ENCODE peak calls at places on chromosome 13, in ten cellular contexts. B, M, O, I, G, Y, P, X, D and E are unnamed samples.

GRCh38 chr13:26686285-26686684 is 74.3 kb downstream of the GPR12 start:
- DNase-seq in O (no peak), P (no peak), X (no peak), I (no peak), Y (no peak), B (no peak), G (no peak), D (no peak), M (no peak), E (no peak)

GRCh38 chr13:99314640-99315176 is 7.5 kb upstream of the GPR183 start:
- DNase-seq in G (peak), P (peak), B (no peak), I (no peak), X (no peak), O (no peak), D (no peak), Y (no peak), M (no peak), E (no peak)

GRCh38 chr13:108777421-108778420 is 148.3 kb downstream of the MYO16 start:
- DNase-seq in D (peak), M (no peak), X (no peak), P (no peak), I (no peak), B (no peak), Y (no peak), G (no peak), O (no peak), E (no peak)

GRCh38 chr13:113759525-113760137 is 605 bp downstream of the TMEM255B start:
- DNase-seq in B (peak), P (peak), M (peak), X (no peak), O (no peak), D (no peak), G (no peak), I (peak), Y (peak), E (no peak)

GRCh38 chr13:21909331-21909730 is 238.5 kb downstream of the FGF9 start:
- DNase-seq in D (no peak), G (no peak), I (no peak), B (no peak), O (no peak), M (no peak), Y (no peak), X (no peak), P (no peak), E (no peak)

GRCh38 chr13:40251343-40252032 is 415.0 kb downstream of the FOXO1 start:
- DNase-seq in D (no peak), Y (no peak), M (no peak), P (peak), B (no peak), O (no peak), I (no peak), G (no peak), X (no peak), E (no peak)

GRCh38 chr13:80341771-80342271 is 895 bp upstream of the SPRY2 start:
- DNase-seq in G (no peak), I (peak), Y (peak), X (no peak), O (no peak), P (peak), D (no peak), M (peak), B (peak), E (peak)

GRCh38 chr13:85586856-85587255 is 212.4 kb downstream of the SLITRK6 start:
- DNase-seq in B (no peak), X (no peak), G (no peak), Y (no peak), P (no peak), O (no peak), M (no peak), I (no peak), D (no peak), E (no peak)

GRCh38 chr13:36131931-36132297 is 732 bp upstream of the DCLK1 start:
- DNase-seq in O (no peak), P (peak), X (peak), Y (peak), I (peak), D (peak), M (peak), G (no peak), B (peak), E (no peak)

GRCh38 chr13:85379991-85380390 is 419.2 kb downstream of the SLITRK6 start:
- DNase-seq in M (no peak), D (no peak), O (no peak), I (no peak), Y (no peak), X (no peak), P (no peak), G (no peak), B (no peak), E (no peak)

GRCh38 chr13:20102776-20103175 is 58.1 kb downstream of the GJA3 start:
- DNase-seq in B (no peak), M (no peak), G (no peak), D (no peak), P (no peak), I (no peak), Y (no peak), O (no peak), X (no peak), E (no peak)

GRCh38 chr13:23440821-23441608 is 7.5 kb upstream of the SACS start:
- DNase-seq in G (no peak), D (no peak), X (no peak), I (peak), O (no peak), B (peak), Y (no peak), M (peak), P (no peak), E (no peak)

GRCh38 chr13:83211301-83211700 is 671.0 kb downstream of the SLITRK1 start:
- DNase-seq in D (peak), X (no peak), O (no peak), I (no peak), Y (no peak), P (no peak), B (no peak), G (no peak), M (no peak), E (no peak)

GRCh38 chr13:91238036-91238435 is 109.5 kb upstream of the MIR17HG start:
- DNase-seq in D (no peak), P (no peak), X (no peak), M (no peak), O (no peak), Y (no peak), B (no peak), I (no peak), G (no peak), E (no peak)

GRCh38 chr13:56349866-56350265 is 790.9 kb upstream of the PRR20A start:
- DNase-seq in M (no peak), O (no peak), P (no peak), I (no peak), D (no peak), G (no peak), Y (no peak), X (no peak), B (no peak), E (no peak)

GRCh38 chr13:43301341-43301969 is 278.1 kb downstream of the DNAJC15 start:
- DNase-seq in G (no peak), X (no peak), O (no peak), M (no peak), I (no peak), D (no peak), Y (no peak), B (no peak), P (no peak), E (no peak)

GRCh38 chr13:68099616-68100015 is 869.5 kb upstream of the PCDH9 start:
- DNase-seq in P (peak), G (no peak), B (no peak), O (no peak), X (no peak), M (no peak), Y (no peak), D (peak), I (no peak), E (no peak)

GRCh38 chr13:67076378-67076777 is 153.8 kb downstream of the PCDH9 start:
- DNase-seq in D (no peak), P (no peak), Y (no peak), M (no peak), I (no peak), G (no peak), X (no peak), O (no peak), B (no peak), E (no peak)

GRCh38 chr13:113625965-113626661 is 31.9 kb downstream of the ATP4B start:
- DNase-seq in B (no peak), M (no peak), O (no peak), D (peak), P (peak), I (no peak), Y (no peak), G (no peak), X (no peak), E (no peak)

GRCh38 chr13:33107403-33107760 is 91.2 kb downstream of the KL start:
- DNase-seq in M (no peak), X (no peak), Y (no peak), I (no peak), B (no peak), P (no peak), G (no peak), D (no peak), O (no peak), E (no peak)

GRCh38 chr13:33838567-33839131 is 20.7 kb downstream of the RFC3 start:
- DNase-seq in X (no peak), D (no peak), B (no peak), M (no peak), I (no peak), G (no peak), P (peak), O (no peak), Y (no peak), E (no peak)

GRCh38 chr13:114071441-114071840 is 61.0 kb downstream of the RASA3 start:
- DNase-seq in D (no peak), B (no peak), I (no peak), O (no peak), G (no peak), X (peak), Y (peak), P (no peak), M (no peak), E (no peak)

GRCh38 chr13:112840472-112841302 is 128.3 kb upstream of the MCF2L start:
- DNase-seq in O (no peak), G (no peak), I (no peak), M (no peak), X (no peak), P (no peak), Y (peak), D (no peak), B (no peak), E (no peak)

GRCh38 chr13:113092776-113093579 is 12.6 kb upstream of the F7 start:
- DNase-seq in D (no peak), Y (peak), I (no peak), B (no peak), X (no peak), G (no peak), M (no peak), P (no peak), O (no peak), E (no peak)

GRCh38 chr13:113584205-113584869 is at the start of gene TFDP1:
- DNase-seq in D (peak), P (peak), M (peak), O (peak), G (peak), I (peak), X (no peak), Y (peak), B (peak), E (peak)

GRCh38 chr13:97234742-97235141 is 12.6 kb downstream of the MBNL2 start:
- DNase-seq in D (no peak), P (no peak), B (no peak), G (no peak), M (no peak), O (no peak), Y (peak), I (no peak), X (no peak), E (no peak)

GRCh38 chr13:50914848-50915247 is 5.3 kb downstream of the RNASEH2B start:
- DNase-seq in O (no peak), P (peak), D (no peak), M (no peak), B (no peak), Y (no peak), X (no peak), G (no peak), I (no peak), E (no peak)

GRCh38 chr13:39875583-39875982 is 220.1 kb downstream of the COG6 start:
- DNase-seq in X (no peak), O (no peak), Y (no peak), I (no peak), D (no peak), P (no peak), G (no peak), B (no peak), M (no peak), E (no peak)

GRCh38 chr13:40442191-40442590 is 224.2 kb downstream of the FOXO1 start:
- DNase-seq in O (no peak), M (peak), Y (no peak), I (no peak), X (no peak), D (no peak), P (peak), G (no peak), B (no peak), E (no peak)

GRCh38 chr13:109479991-109480696 is 306.2 kb downstream of the IRS2 start:
- DNase-seq in D (no peak), P (peak), B (no peak), I (no peak), G (no peak), X (no peak), O (no peak), Y (no peak), M (no peak), E (no peak)

GRCh38 chr13:25372275-25373081 is 704 bp downstream of the ATP8A2 start:
- DNase-seq in B (no peak), Y (no peak), D (no peak), O (no peak), G (peak), M (no peak), I (no peak), P (no peak), X (no peak), E (no peak)

GRCh38 chr13:25377244-25377962 is 5.6 kb downstream of the ATP8A2 start:
- DNase-seq in M (no peak), X (no peak), P (no peak), D (no peak), Y (no peak), B (no peak), G (no peak), I (no peak), O (no peak), E (no peak)

GRCh38 chr13:25371608-25372274 is at the start of gene ATP8A2:
- DNase-seq in M (no peak), B (no peak), Y (no peak), X (no peak), P (no peak), G (peak), D (no peak), O (no peak), I (no peak), E (no peak)

GRCh38 chr13:25378528-25378927 is 6.8 kb downstream of the ATP8A2 start:
- DNase-seq in M (no peak), X (no peak), Y (no peak), P (no peak), B (no peak), G (no peak), O (no peak), D (no peak), I (no peak), E (no peak)

DNA sequence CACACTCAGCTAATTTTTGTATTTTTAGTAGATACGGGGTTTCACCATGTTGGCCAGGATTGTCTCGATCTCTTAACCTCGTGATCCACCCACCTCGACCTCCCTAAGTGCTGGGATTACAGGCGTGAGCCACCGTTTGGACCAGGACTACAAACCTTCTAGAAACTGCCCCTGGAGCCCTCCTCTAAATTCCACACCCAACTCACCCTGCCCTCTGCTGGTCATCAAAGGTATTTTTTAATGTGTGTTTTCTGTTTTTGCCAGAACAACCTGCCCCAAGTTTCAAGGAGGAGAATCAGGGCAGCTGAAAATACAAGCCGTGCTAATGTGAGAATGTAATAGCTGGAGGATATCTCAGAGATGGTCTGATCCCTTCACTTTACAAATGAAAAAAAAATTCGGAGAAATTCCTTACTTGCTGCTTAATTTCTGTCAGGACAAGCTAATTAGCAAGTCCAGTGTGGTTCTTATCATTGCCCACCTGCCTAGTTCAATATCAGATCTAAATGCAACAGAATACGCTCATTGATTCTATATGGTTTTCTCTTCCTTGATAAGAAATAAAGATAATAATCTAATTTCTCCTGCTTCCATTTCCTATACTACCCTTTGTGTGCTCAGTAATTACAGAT is 4.1 kb downstream of the ATP8A2 start:
- DNase-seq in D (peak), P (peak), O (no peak), X (no peak), G (peak), Y (no peak), I (peak), B (peak), M (no peak), E (peak)
- TF ChIP-seq CTCF in D (peak), P (peak), O (peak), X (peak), G (peak), Y (peak), I (peak), B (peak), M (peak), E (peak)

DNA sequence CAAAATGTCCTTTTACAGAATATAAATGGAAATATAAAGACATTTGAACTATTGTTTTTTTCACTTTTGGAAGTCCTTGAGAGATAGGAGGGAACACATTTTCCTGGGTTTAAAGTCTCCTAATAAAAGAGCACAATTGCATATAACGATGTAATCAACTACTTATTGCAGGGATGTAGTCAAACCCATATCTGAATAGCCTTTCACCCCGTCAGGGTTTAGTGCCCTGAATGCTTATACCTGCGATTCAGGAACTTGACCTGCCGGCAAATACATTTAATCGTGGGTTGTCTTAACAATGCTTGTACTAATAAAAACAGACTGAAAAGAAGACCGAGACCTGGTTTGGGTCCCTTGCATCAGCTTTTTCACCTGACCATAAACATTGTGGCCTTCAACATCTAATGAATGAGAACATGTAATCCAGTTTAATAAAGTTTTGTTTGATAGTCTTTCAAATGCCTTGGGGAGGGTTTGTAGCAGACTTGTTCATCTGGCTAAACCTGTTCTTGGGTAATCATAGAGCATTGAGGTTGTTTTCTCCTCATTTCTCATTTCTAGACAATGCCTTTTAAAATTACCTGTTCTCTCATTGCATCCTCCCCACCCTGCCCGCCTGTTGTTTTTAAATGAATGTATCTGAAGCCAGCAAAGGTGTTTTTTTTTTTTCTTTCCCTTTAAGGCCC is 7.0 kb downstream of the KLF5 start:
- DNase-seq in P (no peak), D (no peak), G (no peak), X (no peak), I (no peak), Y (no peak), M (no peak), O (no peak), B (no peak), E (no peak)
- H3K4me3 ChIP-seq in P (no peak), D (no peak), G (no peak), X (no peak), I (no peak), Y (no peak), M (no peak), O (no peak), B (no peak), E (no peak)

DNA sequence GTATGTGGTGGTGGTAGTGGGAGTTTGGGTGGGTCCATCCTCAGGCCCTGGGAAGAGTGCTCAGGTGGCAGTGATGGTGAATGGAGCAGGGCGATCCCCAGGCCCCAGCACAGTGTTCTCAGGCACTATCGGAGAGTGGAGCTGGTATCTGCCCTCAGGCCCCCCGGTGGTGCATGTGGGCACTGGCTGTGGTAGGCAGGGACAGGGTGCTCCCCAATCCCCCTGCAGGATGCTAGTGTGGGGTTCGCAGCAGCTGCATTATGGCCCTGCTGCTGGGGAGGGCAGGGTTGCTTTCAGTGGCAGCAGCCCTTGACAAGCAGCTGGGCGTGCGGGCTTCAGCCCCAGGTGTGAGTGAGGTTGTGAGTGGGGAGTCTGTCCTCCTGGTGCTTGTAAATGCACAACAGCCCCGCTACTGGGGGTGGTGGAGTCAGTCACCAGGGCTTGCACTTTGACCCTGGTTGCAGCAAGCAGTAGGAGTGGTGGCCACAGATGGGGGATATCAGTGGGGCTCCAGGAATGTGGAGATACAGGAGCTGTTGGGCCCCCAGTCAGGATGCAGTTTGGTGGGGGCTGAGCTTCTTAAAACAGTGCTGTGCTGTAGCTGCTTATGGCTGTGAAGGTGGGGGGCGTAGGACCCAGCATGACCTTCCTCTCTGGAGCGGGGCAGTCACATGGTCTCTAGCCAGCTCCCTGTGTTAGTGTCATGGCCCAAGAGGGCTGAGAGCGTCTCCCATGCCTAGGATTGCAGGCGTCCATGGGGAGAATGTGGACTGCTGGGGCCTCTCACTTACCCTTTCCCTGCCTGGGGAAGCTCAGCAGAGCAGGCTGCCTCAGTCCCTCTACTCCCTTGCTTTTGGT is 38.7 kb upstream of the ARHGEF7 start:
- DNase-seq in D (no peak), M (no peak), P (no peak), B (no peak), I (no peak), Y (no peak), G (no peak), O (peak), X (no peak), E (no peak)
- TF ChIP-seq CTCF in D (no peak), M (no peak), P (peak), B (no peak), I (no peak), Y (no peak), G (no peak), O (no peak), X (no peak), E (no peak)

GRCh38 chr13:30052127-30052526 is 201.7 kb upstream of the UBL3 start:
- DNase-seq in G (no peak), X (no peak), B (no peak), M (no peak), I (no peak), D (no peak), Y (no peak), O (peak), P (peak), E (no peak)
- H3K4me3 ChIP-seq in G (no peak), X (no peak), B (no peak), M (no peak), I (no peak), D (no peak), Y (no peak), O (no peak), P (no peak), E (no peak)

GRCh38 chr13:49495783-49496762 is at the start of gene PHF11:
- DNase-seq in Y (peak), D (no peak), I (peak), O (peak), B (peak), G (peak), P (peak), X (peak), M (peak), E (peak)
- TF ChIP-seq CTCF in Y (no peak), D (no peak), I (peak), O (peak), B (peak), G (no peak), P (no peak), X (peak), M (peak), E (no peak)

DNA sequence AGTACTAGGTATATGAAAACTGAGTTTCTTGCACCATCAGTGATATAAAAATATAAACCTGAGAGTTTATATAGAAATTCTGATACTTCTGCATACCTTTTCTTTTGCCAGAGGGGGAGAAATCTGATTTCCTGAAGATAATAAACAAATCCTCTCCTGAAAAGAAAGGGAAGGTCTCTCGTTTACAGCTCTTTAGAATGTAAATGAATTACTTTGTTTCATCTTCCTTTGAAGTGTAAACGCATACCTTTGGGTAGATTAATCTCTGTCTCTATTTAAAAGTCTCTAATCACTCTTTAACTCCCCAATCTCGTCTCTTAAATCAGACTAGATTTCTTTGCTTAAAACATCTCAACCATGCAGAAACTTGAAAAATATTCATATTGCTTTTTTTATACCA is 1092.9 kb downstream of the SLITRK5 start:
- DNase-seq in G (no peak), D (no peak), P (no peak), B (no peak), M (no peak), X (no peak), I (no peak), O (no peak), Y (no peak), E (no peak)
- H3K4me3 ChIP-seq in G (no peak), D (no peak), P (no peak), B (no peak), M (no peak), X (no peak), I (no peak), O (no peak), Y (no peak), E (no peak)